ENCODE peak calls at places on chromosomes 12 and 14, in five cellular contexts. T, J, D, U and X are unnamed samples.
A peak's percentile ranks its signal among the peaks of the same experiment; 100 is the strongest.

GRCh38 chr12:130632582-130633174 is 83.4 kb downstream of the RIMBP2 start:
- DNase-seq in T (no peak), J (no peak), D (no peak), U (no peak), X (no peak)

GRCh38 chr14:31263485-31264133 is 56.0 kb upstream of the HECTD1 start:
- DNase-seq in T (no peak), J (no peak), D (peak; percentile 95), U (peak; percentile 95), X (peak; percentile 70)

GRCh38 chr14:99566009-99566389 is 38.0 kb downstream of the CCDC85C start:
- DNase-seq in T (no peak), J (no peak), D (no peak), U (no peak), X (no peak)

GRCh38 chr12:2475984-2476383 is 318.8 kb upstream of the FKBP4 start:
- DNase-seq in T (no peak), J (no peak), D (no peak), U (no peak), X (no peak)

GRCh38 chr12:87430444-87430843 is 598.8 kb downstream of the C12orf50 start:
- DNase-seq in T (no peak), J (no peak), D (no peak), U (no peak), X (no peak)

GRCh38 chr14:90522585-90523191 is 125.9 kb downstream of the CALM1 start:
- DNase-seq in T (no peak), J (no peak), D (peak; percentile 13), U (peak; percentile 54), X (peak; percentile 95)

GRCh38 chr14:64541261-64541970 is 875 bp downstream of the HSPA2 start:
- DNase-seq in T (no peak), J (no peak), D (no peak), U (peak; percentile 64), X (peak; percentile 85)

GRCh38 chr14:35940291-35940690 is 114.2 kb downstream of the BRMS1L start:
- DNase-seq in T (no peak), J (no peak), D (peak; percentile 23), U (no peak), X (no peak)

GRCh38 chr14:95191445-95192199 is 34.3 kb upstream of the DICER1 start:
- DNase-seq in T (no peak), J (no peak), D (no peak), U (no peak), X (no peak)

GRCh38 chr12:52992699-52993557 is 13.3 kb upstream of the EIF4B start:
- DNase-seq in T (no peak), J (no peak), D (no peak), U (no peak), X (no peak)